ENCODE peak calls at places on chromosomes 6 and 20, in six cellular contexts. Y, K, I, N, E and A are unnamed samples. For H3K27me3, the result is how much of the 10 kb centered on the place peaks cover.

GRCh38 chr20:50788045-50788867 is 6.6 kb upstream of the BCAS4 start:
- DNase-seq in Y (no peak), K (peak), I (no peak), N (no peak), E (peak), A (no peak)

GRCh38 chr6:75849329-75850025 is 100.4 kb downstream of the MYO6 start:
- DNase-seq in Y (no peak), K (no peak), I (no peak), N (no peak), E (no peak), A (no peak)

GRCh38 chr6:41712651-41713103 is 22.7 kb downstream of the TFEB start:
- DNase-seq in Y (peak), K (peak), I (peak), N (no peak), E (no peak), A (no peak)

GRCh38 chr20:63837475-63837874 is 6.4 kb upstream of the ZBTB46 start:
- DNase-seq in Y (no peak), K (no peak), I (no peak), N (no peak), E (no peak), A (no peak)

GRCh38 chr20:61859712-61860111 is 206.0 kb downstream of the TAF4 start:
- DNase-seq in Y (no peak), K (no peak), I (peak), N (no peak), E (no peak), A (no peak)

GRCh38 chr20:13301596-13301995 is 80.5 kb downstream of the ISM1 start:
- DNase-seq in Y (no peak), K (no peak), I (no peak), N (no peak), E (no peak), A (no peak)

GRCh38 chr6:107740496-107741190 is 83.5 kb downstream of the SCML4 start:
- DNase-seq in Y (no peak), K (no peak), I (no peak), N (no peak), E (no peak), A (no peak)

GRCh38 chr20:24328901-24329300 is 140.5 kb upstream of the SYNDIG1 start:
- DNase-seq in Y (no peak), K (no peak), I (no peak), N (no peak), E (no peak), A (no peak)

GRCh38 chr6:118495639-118496296 is 52.3 kb upstream of the PLN start:
- DNase-seq in Y (no peak), K (no peak), I (no peak), N (no peak), E (no peak), A (peak)

GRCh38 chr6:86706449-86706848 is 230.9 kb upstream of the HTR1E start:
- DNase-seq in Y (no peak), K (no peak), I (no peak), N (no peak), E (no peak), A (no peak)

GRCh38 chr6:128305228-128305627 is 215.2 kb downstream of the PTPRK start:
- DNase-seq in Y (no peak), K (no peak), I (no peak), N (no peak), E (no peak), A (no peak)

GRCh38 chr6:160226118-160226541 is 32.5 kb downstream of the SLC22A2 start:
- DNase-seq in Y (no peak), K (no peak), I (no peak), N (no peak), E (no peak), A (no peak)
- TF ChIP-seq CTCF in Y (no peak), K (no peak), I (no peak), N (no peak), E (no peak), A (no peak)

GRCh38 chr6:27332692-27333641 is 20.9 kb upstream of the POM121L2 start:
- DNase-seq in Y (no peak), K (no peak), I (no peak), N (peak), E (no peak), A (peak)

GRCh38 chr6:27321901-27322300 is 9.8 kb upstream of the POM121L2 start:
- DNase-seq in Y (no peak), K (no peak), I (no peak), N (no peak), E (no peak), A (no peak)

GRCh38 chr6:27321370-27321769 is 9.3 kb upstream of the POM121L2 start:
- DNase-seq in Y (no peak), K (no peak), I (no peak), N (no peak), E (no peak), A (no peak)

DNA sequence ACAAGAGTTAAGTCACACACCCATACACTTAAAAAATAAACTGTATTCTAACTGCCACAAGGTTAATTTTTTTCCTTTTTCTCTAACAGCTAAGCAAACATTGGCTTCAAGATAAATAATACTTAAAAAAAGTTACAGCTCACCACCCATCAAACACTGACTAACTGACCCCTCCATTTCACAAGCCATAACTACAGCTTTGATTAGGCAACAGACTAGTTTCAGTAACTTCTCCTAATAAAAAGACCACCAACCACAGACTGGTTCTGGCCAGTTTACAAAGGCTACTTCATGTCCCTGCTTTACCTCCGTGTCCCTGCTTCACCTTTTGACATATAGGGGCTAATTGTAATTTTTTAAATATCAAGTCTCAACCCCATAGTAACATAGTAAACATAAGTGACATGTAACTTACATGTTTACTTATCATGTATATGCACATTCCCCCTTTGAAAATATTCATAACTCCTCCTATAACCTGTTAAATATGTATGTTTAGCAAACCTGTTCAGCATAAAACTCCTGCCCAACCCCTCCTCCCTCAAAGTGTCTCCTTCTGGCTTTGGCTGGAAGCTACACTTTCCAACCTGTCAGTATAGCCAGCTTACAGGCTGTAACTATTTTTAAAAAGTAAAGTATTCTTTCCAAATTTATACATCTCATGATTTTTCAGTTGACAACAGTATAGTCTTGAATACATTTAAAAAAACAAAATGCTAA is 15.1 kb upstream of the POM121L2 start:
- DNase-seq in Y (no peak), K (no peak), I (no peak), N (no peak), E (no peak), A (no peak)
- H3K27me3 ChIP-seq in Y (under half), K (under half), I (half or more), N (under half), E (under half), A (under half)

DNA sequence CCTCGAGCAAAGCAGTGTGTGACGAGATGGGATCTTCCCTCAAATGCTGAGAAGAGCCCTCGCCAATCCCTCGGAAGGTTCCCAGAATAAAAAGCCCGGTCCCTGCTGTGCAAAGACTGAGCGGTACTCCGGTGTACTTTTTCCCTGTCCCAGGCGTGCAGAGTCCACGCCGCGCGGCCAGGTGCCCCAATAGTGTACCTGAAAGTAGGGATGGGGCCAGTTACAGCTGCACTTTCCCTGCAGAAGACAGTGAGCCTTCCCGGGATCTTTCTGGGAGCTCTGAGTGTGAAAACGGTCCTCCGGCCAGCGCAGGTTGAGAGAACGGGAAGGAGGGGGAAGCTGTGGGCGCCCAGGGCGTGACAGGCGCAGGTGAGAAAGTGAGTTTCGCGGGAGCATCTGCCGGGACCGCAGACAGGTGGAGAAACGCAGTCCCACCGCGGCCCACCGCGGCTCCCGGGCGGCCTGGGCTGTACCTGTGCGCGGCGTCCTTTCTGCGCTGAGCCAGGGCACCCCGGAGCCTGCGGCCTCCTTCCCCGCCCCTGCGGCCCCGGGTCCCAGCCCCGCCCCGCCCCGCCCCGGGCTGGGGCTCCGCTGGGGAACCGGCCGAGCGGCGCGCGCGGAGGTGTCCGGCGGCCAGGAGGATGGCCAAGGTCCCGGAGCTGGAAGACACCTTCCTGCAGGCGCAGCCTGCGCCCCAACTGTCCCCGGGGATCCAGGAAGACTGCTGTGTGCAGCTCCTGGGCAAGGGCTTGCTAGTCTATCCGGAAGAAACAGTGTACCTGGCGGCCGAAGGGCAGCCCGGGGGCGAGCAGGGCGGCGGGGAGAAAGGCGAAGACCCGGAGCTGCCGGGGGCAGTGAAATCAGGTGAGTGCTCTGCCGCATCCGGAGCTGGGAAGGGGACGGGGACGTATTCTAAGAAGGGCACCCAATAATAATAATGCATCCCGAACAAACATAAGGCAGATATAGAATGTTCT is at the start of gene RFX6:
- DNase-seq in Y (no peak), K (no peak), I (peak), N (peak), E (no peak), A (no peak)
- H3K4me3 ChIP-seq in Y (peak), K (peak), I (no peak), N (peak), E (no peak), A (peak)

DNA sequence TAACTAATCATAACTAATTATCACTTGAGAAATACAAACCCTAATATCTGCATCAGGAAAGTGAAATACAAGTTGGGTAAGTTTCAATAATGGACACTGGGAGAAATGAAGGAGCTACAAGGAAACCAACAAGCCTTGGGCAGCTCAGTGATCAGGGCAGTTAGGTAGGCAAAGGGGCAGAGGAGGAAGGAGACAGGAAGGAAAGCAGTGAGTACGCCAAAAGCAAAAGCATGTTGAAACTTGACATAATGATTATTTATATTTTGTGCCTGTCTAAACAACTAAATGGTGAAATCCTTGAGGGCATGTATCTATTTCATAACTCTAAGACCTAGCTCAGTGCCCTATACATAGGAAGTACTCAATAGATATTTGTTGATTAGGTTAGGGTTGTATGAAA is 23.4 kb downstream of the PXT1 start:
- DNase-seq in Y (no peak), K (no peak), I (no peak), N (no peak), E (no peak), A (no peak)
- TF ChIP-seq CTCF in Y (no peak), K (no peak), I (no peak), N (no peak), E (no peak), A (no peak)

DNA sequence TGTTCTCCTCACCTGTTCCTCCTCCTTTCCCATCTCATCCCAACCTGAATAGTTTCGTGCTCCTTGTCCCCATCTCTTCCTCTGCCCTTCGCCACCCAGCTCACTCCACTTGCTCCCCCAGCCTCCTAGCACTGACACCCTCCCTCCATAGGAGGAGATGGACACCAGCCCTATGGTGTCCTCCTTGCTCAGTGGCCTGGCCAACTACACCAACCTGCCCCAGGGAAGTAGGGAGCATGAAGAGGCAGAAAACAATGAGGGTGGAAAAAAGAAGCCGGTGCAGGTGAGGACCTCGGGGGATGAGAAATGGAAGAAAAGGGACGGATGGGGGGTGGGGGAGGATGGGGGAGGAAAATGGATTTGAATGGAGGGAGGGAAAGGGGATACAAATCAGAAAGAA is 6.2 kb downstream of the SLC12A5 start:
- DNase-seq in Y (no peak), K (no peak), I (no peak), N (no peak), E (no peak), A (no peak)
- H3K27me3 ChIP-seq in Y (under half), K (under half), I (half or more), N (half or more), E (under half), A (under half)

GRCh38 chr6:28824793-28825731 is 98.7 kb downstream of the TRIM27 start:
- DNase-seq in Y (no peak), K (no peak), I (no peak), N (no peak), E (no peak), A (no peak)
- H3K4me3 ChIP-seq in Y (no peak), K (no peak), I (no peak), N (peak), E (no peak), A (no peak)

GRCh38 chr6:132669690-132670291 is 10.8 kb upstream of the TAAR1 start:
- DNase-seq in Y (no peak), K (no peak), I (no peak), N (peak), E (no peak), A (peak)
- TF ChIP-seq CTCF in Y (peak), K (peak), I (peak), N (peak), E (no peak), A (peak)

DNA sequence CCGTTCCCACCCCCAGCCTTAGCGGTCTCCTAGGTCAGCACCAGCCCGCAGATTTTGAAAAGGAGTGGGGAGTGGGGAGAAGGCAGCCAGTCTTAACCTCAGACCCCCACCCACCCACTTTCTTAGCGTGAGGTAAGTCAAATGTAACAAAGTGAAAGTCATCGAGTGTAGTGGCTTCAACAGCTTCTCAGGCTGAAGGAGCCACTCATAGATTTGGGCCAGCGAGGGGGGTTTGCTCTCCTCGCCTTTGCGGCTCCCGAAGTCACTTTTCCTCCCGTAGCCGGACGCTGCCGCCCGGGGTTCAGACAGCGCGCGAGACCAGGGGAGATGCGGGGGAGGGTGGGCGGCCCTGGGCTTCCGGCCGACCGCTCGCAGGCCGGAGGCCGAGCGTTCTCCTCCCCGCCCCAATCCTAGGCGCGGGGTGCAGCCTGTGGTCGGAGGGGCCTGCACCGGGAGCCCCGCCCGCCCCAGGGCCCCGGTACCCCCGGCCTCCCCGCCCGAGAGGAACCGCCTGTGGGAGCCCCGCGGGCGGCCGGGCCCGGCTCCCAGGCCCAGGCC is 3.4 kb downstream of the NKX2-2 start:
- DNase-seq in Y (no peak), K (no peak), I (peak), N (no peak), E (no peak), A (no peak)
- H3K27me3 ChIP-seq in Y (under half), K (half or more), I (half or more), N (half or more), E (half or more), A (half or more)

DNA sequence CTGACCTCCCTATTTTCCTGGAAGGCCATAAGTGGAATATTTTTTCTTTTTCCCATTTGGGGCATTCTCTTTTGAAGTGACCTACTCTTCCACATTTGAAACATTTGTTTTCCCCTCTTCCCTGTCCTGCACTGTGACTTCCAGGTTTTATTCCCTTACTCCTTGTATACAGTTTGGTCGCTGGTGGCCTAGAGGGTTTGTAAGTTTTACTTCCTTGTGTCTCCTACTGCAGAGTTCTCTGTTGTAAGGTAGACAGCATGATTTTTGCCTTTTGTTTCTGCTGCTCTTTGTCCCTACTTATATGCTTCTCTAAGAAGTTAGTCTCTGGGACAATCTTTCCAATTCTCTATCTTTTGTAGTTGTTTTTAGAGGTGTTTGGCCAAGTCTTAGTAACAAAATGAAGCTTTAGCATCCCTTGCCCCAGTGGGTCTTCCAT is 7.4 kb upstream of the ZNFX1 start:
- DNase-seq in Y (no peak), K (no peak), I (no peak), N (no peak), E (no peak), A (no peak)
- H3K4me3 ChIP-seq in Y (no peak), K (no peak), I (no peak), N (no peak), E (no peak), A (no peak)

DNA sequence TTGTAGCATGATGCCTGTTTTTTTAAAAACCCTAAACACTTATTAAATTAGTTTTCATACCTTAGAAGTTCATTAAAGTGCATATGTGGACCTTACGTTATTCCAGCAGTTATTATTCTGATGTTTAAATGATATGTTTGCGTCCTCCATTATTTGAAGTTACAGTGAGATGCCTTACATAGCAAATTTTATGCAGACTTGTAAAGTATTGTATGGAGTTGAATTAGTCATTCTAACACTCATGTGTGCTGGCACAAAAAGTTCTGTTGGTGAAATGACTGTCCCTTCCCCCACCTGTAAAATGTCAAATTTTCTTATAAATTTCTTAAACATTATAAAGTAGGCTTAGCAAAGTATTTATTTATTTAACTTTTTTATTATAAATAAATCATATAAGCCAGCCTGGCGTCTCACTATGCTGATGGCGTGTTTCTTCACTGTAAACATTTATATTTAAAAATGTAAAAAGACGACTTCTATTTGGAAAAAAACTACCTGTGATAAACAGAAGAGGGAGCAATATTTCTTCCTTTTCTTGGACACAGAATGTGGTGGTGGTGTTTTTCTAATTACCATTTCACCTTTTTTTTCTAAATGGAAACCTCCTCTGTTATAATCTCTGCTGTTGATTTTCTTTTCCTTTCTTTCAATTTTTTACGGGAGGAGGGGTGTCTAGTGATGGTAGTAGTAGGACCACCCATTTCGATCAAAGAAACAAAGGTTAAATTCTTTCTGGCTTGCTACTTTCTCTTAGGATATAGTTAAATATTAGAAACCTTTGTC is 155.4 kb downstream of the RFPL4B start:
- DNase-seq in Y (no peak), K (no peak), I (no peak), N (no peak), E (no peak), A (no peak)
- TF ChIP-seq CTCF in Y (no peak), K (no peak), I (no peak), N (peak), E (peak), A (peak)